ENCODE peak calls at places on chromosomes 12 and 14, in seven cellular contexts. Y is caudate nucleus, J is right cardiac atrium, A is AG08395, L is GM12892, N is cardiac muscle cell, D is BJ. V is an unnamed sample.

GRCh38 chr14:82565825-82566224 is 1032.2 kb upstream of the SEL1L start:
- DNase-seq in Y (no peak), J (no peak), A (no peak), L (no peak), N (no peak), D (no peak), V (no peak)

GRCh38 chr12:124228050-124228711 is 66.7 kb upstream of the RFLNA start:
- DNase-seq in Y (no peak), J (no peak), A (no peak), L (no peak), N (no peak), D (no peak), V (no peak)

GRCh38 chr12:113962733-113963132 is 3.4 kb downstream of the RBM19 start:
- DNase-seq in Y (no peak), J (no peak), A (no peak), L (no peak), N (no peak), D (no peak), V (peak)

GRCh38 chr12:120466560-120467315 is 2.8 kb downstream of the SRSF9 start:
- DNase-seq in Y (no peak), J (no peak), A (no peak), L (no peak), N (peak), D (no peak), V (peak)

GRCh38 chr14:105476937-105477658 is 2.5 kb downstream of the CRIP2 start:
- DNase-seq in Y (no peak), J (peak), A (no peak), L (no peak), N (peak), D (no peak), V (no peak)

GRCh38 chr14:96051642-96052540 is 12.7 kb downstream of the C14orf132 start:
- DNase-seq in Y (no peak), J (no peak), A (no peak), L (no peak), N (no peak), D (no peak), V (peak)

GRCh38 chr12:22272596-22272995 is 61.9 kb downstream of the ST8SIA1 start:
- DNase-seq in Y (no peak), J (no peak), A (no peak), L (no peak), N (no peak), D (no peak), V (no peak)

GRCh38 chr12:93783827-93784226 is 106.7 kb downstream of the CRADD start:
- DNase-seq in Y (peak), J (no peak), A (no peak), L (no peak), N (no peak), D (no peak), V (no peak)

GRCh38 chr14:102776761-102777710 is at the start of gene TRAF3:
- DNase-seq in Y (peak), J (peak), A (peak), L (peak), N (peak), D (no peak), V (peak)

GRCh38 chr14:76705214-76705613 is 56.1 kb upstream of the VASH1 start:
- DNase-seq in Y (no peak), J (no peak), A (no peak), L (no peak), N (no peak), D (no peak), V (no peak)

GRCh38 chr12:3071710-3072109 is 5.5 kb upstream of the TSPAN9 start:
- DNase-seq in Y (no peak), J (no peak), A (no peak), L (no peak), N (no peak), D (no peak), V (no peak)

GRCh38 chr12:93563807-93564538 is 8.5 kb upstream of the SOCS2 start:
- DNase-seq in Y (no peak), J (no peak), A (peak), L (no peak), N (peak), D (no peak), V (no peak)

GRCh38 chr12:75727577-75727976 is 216.2 kb upstream of the KRR1 start:
- DNase-seq in Y (no peak), J (no peak), A (no peak), L (no peak), N (no peak), D (no peak), V (no peak)

GRCh38 chr12:53862206-53862605 is 76.4 kb upstream of the HOXC13 start:
- DNase-seq in Y (no peak), J (no peak), A (no peak), L (no peak), N (no peak), D (no peak), V (no peak)

GRCh38 chr12:100128509-100128908 is 14.2 kb downstream of the BLTP3B start:
- DNase-seq in Y (peak), J (no peak), A (peak), L (no peak), N (peak), D (no peak), V (no peak)

V was measured in SJSA1.